ENCODE peak calls at places on chromosomes 13 and 19, in nine cellular contexts. W is stomach, P is spleen, Y is breast epithelium, S is heart left ventricle, G is right lobe of liver, A is esophagus squamous epithelium, F is lower leg skin, T is testis. J is an unnamed sample.

GRCh38 chr13:29743229-29743786 is 107.1 kb downstream of the UBL3 start:
- DNase-seq in Y (peak; percentile 51), T (peak; percentile 72), P (no peak), S (peak; percentile 62), A (no peak), F (peak; percentile 88), W (no peak), G (no peak), J (no peak)

GRCh38 chr13:85316501-85316900 is 482.7 kb downstream of the SLITRK6 start:
- DNase-seq in A (no peak), G (no peak), S (no peak), T (no peak), Y (no peak), F (no peak), W (no peak), P (no peak), J (no peak)

GRCh38 chr13:111204438-111205177 is 89.5 kb downstream of the ARHGEF7 start:
- DNase-seq in T (no peak), F (peak; percentile 87), W (no peak), G (no peak), S (peak; percentile 83), Y (no peak), A (no peak), P (no peak), J (peak; percentile 50)

GRCh38 chr13:99361197-99361596 is 54.0 kb upstream of the GPR183 start:
- DNase-seq in G (no peak), W (no peak), T (no peak), P (no peak), F (no peak), A (no peak), S (no peak), Y (no peak), J (no peak)

GRCh38 chr13:73513751-73514150 is 454.9 kb downstream of the KLF5 start:
- DNase-seq in F (no peak), P (no peak), T (no peak), G (no peak), W (no peak), A (no peak), S (no peak), Y (no peak), J (no peak)

GRCh38 chr19:51784922-51785690 is 9.9 kb upstream of the FPR3 start:
- DNase-seq in G (peak; percentile 35), T (peak; percentile 49), P (no peak), F (peak; percentile 95), A (no peak), W (no peak), Y (peak; percentile 20), S (peak; percentile 82), J (peak; percentile 78)

GRCh38 chr19:47073574-47073973 is 25.1 kb upstream of the TMEM160 start:
- DNase-seq in F (no peak), S (no peak), T (no peak), Y (no peak), P (no peak), G (no peak), A (no peak), W (no peak), J (no peak)

GRCh38 chr19:33374406-33374703 is 846 bp downstream of the CEBPG start:
- DNase-seq in S (peak; percentile 28), G (peak; percentile 40), T (no peak), P (no peak), A (no peak), Y (no peak), F (peak; percentile 83), W (no peak), J (peak; percentile 46)

GRCh38 chr13:105956891-105957290 is 578.6 kb downstream of the EFNB2 start:
- DNase-seq in T (no peak), S (peak; percentile 30), A (no peak), W (no peak), G (no peak), P (no peak), F (no peak), Y (no peak), J (peak; percentile 24)

GRCh38 chr19:32405431-32406160 is at the start of gene DPY19L3:
- DNase-seq in P (peak; percentile 98), T (peak; percentile 98), G (peak; percentile 97), W (peak; percentile 97), F (peak; percentile 99), S (peak; percentile 97), Y (peak; percentile 94), A (peak; percentile 77), J (peak; percentile 96)

GRCh38 chr19:46065486-46065885 is 24.7 kb upstream of the IGFL4 start:
- DNase-seq in P (no peak), S (no peak), T (no peak), G (no peak), W (no peak), Y (peak; percentile 55), F (no peak), A (no peak), J (no peak)

GRCh38 chr13:101925731-101926130 is 473.3 kb downstream of the ITGBL1 start:
- DNase-seq in Y (no peak), G (no peak), W (no peak), P (no peak), F (no peak), S (no peak), T (no peak), A (no peak), J (no peak)

GRCh38 chr13:99572131-99572530 is 70.9 kb downstream of the TM9SF2 start:
- DNase-seq in Y (no peak), G (no peak), F (no peak), A (no peak), W (no peak), S (no peak), P (no peak), T (no peak), J (no peak)

DNA sequence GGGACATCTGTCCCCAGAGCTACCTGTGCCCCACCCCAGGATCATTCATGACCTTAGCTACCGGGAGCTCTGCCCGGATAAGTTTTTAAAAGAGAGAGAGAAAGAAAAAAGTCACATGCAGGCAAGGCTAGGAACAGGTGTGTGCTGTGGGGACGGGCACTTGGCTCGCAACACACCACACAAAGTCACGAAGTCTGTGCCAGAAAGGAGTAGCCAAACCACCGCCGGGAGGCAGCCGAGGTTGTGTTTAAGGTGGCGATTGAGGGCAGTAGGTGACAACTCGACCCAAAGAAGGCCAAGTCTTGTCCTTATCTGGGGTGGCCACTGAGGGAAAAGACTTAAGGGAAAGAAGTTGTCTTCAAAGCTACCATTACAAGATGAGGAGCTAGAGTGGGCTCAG is 4.6 kb upstream of the TSHZ3 start:
- DNase-seq in P (no peak), W (no peak), T (no peak), F (no peak), S (no peak), Y (no peak), G (no peak), A (no peak), J (peak; percentile 38)
- TF ChIP-seq POLR2A in P (no peak), W (no peak), T (no peak), F (no peak), S (no peak), Y (no peak), G (no peak), A (no peak), J (no peak)

GRCh38 chr13:94703271-94703670 is 9.1 kb downstream of the SOX21 start:
- DNase-seq in W (no peak), T (no peak), A (no peak), G (no peak), F (no peak), P (no peak), S (no peak), Y (no peak), J (no peak)

GRCh38 chr13:94702181-94703041 is 9.9 kb downstream of the SOX21 start:
- DNase-seq in W (no peak), P (no peak), G (no peak), T (no peak), S (no peak), F (no peak), A (no peak), Y (no peak), J (no peak)

GRCh38 chr13:94700051-94700535 is 12.3 kb downstream of the SOX21 start:
- DNase-seq in S (no peak), T (no peak), W (no peak), P (no peak), Y (no peak), A (no peak), G (no peak), F (no peak), J (no peak)

GRCh38 chr13:94700536-94700935 is 11.8 kb downstream of the SOX21 start:
- DNase-seq in P (no peak), G (no peak), A (no peak), F (no peak), Y (no peak), T (no peak), W (no peak), S (no peak), J (no peak)

GRCh38 chr13:94701313-94702180 is 10.8 kb downstream of the SOX21 start:
- DNase-seq in F (no peak), S (no peak), P (no peak), T (no peak), Y (no peak), A (no peak), W (no peak), G (no peak), J (no peak)
- H3K4me3 ChIP-seq in F (no peak overlapping the region), S (no peak overlapping the region), P (no peak overlapping the region), T (no peak overlapping the region), Y (no peak overlapping the region), A (no peak overlapping the region), W (no peak overlapping the region), G (no peak overlapping the region), J (no peak overlapping the region)

DNA sequence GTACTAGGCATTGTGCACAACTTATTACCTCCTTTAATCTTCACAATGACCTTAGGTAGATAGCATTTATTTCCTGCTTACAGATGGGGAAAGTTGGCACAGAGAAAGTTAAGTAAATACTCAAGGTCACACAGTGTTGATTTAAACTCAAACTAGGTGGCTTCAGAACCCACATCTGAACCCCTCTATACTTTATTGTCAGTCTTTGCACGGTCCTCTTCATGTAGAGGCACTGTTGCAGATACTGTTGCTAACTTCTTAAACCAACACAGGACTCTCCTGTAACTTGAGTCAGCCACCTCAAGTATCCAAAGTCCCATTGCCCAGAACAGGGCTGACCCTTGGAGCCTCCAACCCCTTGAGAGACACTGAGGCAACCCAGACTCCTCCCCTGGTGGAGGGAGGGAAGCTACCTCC is 48.8 kb downstream of the FRY start:
- DNase-seq in G (no peak), A (no peak), Y (no peak), W (no peak), P (no peak), S (no peak), F (no peak), T (no peak), J (no peak)
- TF ChIP-seq POLR2A in G (no peak), A (no peak), Y (no peak), W (no peak), P (no peak), S (no peak), F (no peak), T (no peak), J (no peak)

DNA sequence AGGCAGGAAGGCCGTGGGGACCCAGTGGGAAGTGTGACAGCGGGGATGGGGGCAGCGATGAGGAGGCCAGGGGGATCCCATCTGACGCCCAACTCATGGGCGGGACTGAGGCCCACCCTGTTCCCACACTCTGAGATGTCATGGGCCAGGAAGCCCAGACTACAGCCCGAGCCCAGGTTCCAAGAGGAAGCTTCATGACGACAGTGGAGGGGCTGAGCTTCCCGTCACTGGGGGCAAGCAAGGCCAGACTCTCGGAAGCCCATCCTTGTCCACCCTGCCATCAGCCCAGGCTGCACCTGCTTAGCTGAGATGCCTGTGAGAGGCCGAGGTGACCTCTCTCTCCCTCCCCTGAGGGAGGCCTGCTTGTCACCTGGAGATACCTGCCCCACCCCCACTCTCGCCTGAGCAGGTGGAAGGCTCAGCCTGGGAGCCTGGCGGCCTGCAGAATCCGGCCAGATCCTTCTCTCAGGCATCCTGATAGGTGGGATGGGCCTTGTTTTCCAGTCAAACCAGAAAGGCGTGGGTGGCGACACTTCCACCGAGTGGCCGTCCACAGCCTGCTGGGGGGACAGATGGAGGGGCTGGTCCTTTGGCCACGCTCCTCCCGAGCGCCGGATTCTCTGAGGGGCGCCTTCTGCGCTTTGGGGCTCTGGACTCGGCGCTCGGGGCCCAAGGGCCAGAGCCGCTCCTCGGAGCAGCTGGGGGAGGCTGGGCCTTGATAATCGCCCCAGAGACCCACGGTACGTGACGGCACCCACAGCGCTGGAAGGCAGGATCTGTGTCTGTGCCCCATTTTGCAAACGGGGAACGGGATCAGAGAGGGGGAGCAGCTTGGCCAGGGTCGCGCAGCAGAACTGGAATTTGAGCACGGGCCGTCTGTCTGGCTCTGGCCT is 4.8 kb downstream of the ZBTB7A start:
- DNase-seq in T (no peak), S (no peak), A (no peak), P (peak; percentile 84), Y (peak; percentile 78), F (peak; percentile 91), G (peak; percentile 73), W (peak; percentile 86), J (peak; percentile 79)
- H3K4me3 ChIP-seq in T (no peak overlapping the region), S (no peak overlapping the region), A (peak overlapping the region; percentile 100), P (peak overlapping the region; percentile 99), Y (peak overlapping the region; percentile 83), F (no peak overlapping the region), G (peak overlapping the region; percentile 58), W (peak overlapping the region; percentile 100), J (no peak overlapping the region)

J was measured in body of pancreas.